ENCODE peak calls at places on chromosomes 4 and X, in ten cellular contexts. E, Q, C, J, O, D, A, V, S and U are unnamed samples.

GRCh38 chr4:11050766-11051165 is 366.2 kb upstream of the CLNK start:
- DNase-seq in C (no peak), Q (no peak), O (no peak), J (no peak), S (no peak), D (no peak), V (no peak), E (no peak), A (no peak), U (no peak)

GRCh38 chrX:11137543-11138139 is 26.5 kb downstream of the HCCS start:
- DNase-seq in E (no peak), J (peak; percentile 47), Q (peak; percentile 5), S (no peak), A (no peak), O (peak; percentile 13), V (no peak), C (no peak), D (no peak), U (peak; percentile 6)

GRCh38 chr4:104815593-104816156 is 321.0 kb upstream of the CXXC4 start:
- DNase-seq in Q (no peak), C (no peak), A (no peak), E (no peak), J (peak; percentile 4), S (no peak), V (no peak), O (peak; percentile 34), D (peak; percentile 11), U (no peak)

GRCh38 chrX:14243823-14244222 is 214.1 kb upstream of the GEMIN8 start:
- DNase-seq in S (no peak), D (no peak), V (peak; percentile 51), A (no peak), O (no peak), J (no peak), Q (peak; percentile 43), E (no peak), C (no peak), U (no peak)

GRCh38 chr4:138672393-138672976 is 343.1 kb upstream of the NOCT start:
- DNase-seq in A (no peak), O (no peak), D (no peak), C (no peak), E (no peak), J (no peak), V (no peak), Q (no peak), S (no peak), U (no peak)

GRCh38 chr4:132227349-132228165 is 921.5 kb upstream of the PCDH10 start:
- DNase-seq in D (peak; percentile 9), S (peak; percentile 26), A (peak; percentile 1), Q (peak; percentile 88), O (peak; percentile 43), E (no peak), C (peak; percentile 55), J (no peak), V (no peak), U (no peak)

GRCh38 chr4:23728393-23728792 is 161.5 kb downstream of the PPARGC1A start:
- DNase-seq in D (peak; percentile 1), V (no peak), Q (no peak), S (no peak), O (peak; percentile 99), J (no peak), A (peak; percentile 1), E (no peak), C (no peak), U (no peak)

GRCh38 chrX:19799319-19800182 is 87.8 kb downstream of the SH3KBP1 start:
- DNase-seq in V (no peak), E (no peak), O (peak; percentile 69), S (no peak), D (no peak), Q (no peak), C (no peak), A (no peak), J (peak; percentile 61), U (no peak)

GRCh38 chrX:1507511-1508463 is 29.2 kb downstream of the P2RY8 start:
- DNase-seq in E (no peak), O (no peak), C (no peak), V (peak; percentile 76), S (no peak), D (peak; percentile 15), Q (no peak), J (no peak), A (no peak), U (no peak)

GRCh38 chr4:5976431-5976830 is 41.8 kb downstream of the C4orf50 start:
- DNase-seq in Q (no peak), A (no peak), V (no peak), J (no peak), D (no peak), S (no peak), E (no peak), O (no peak), C (no peak), U (no peak)

DNA sequence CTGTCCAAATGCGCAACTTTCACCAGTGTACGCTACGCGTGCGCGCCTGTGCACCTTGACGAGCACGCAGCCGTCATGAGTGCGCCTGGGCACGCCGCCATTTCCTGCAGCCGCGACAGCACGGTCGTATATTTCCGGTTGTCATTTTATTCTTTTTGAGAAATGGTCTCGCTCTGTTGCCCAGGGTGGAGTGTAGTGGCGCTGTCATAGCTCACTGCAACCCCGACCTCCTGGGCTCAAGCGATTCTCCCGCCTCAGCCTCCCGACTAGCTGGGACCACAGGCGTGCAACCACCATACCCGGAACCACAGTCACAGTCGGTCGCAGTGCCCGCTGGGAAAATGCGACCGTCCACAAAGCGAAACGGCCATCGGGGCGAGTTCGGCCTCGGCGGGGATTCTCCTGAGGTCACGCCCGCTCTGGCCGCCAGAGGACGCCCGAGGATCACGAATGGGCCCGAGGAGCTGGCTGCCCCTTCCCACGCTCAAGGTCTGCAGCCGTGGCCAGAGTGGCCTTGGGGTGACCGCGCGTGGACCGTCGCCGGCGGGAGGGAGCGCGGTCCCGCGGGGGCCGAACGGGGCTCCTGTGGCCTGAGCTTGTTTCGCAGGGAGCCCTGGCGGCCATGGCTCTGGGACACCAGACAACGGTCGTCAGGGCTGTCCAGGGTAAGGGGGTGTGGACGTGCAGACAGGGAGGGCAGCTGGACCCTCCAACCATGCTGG is 23.7 kb upstream of the PNMA3 start:
- DNase-seq in D (peak; percentile 18), O (peak; percentile 24), J (peak; percentile 50), S (peak; percentile 42), C (peak; percentile 67), V (peak; percentile 95), Q (peak; percentile 69), E (no peak), A (peak; percentile 77), U (peak; percentile 54)
- TF ChIP-seq CTCF in D (peak; percentile 48), O (peak; percentile 56), J (peak; percentile 75), S (peak; percentile 55), C (peak; percentile 64), V (peak; percentile 79), Q (peak; percentile 74), E (peak; percentile 67), A (peak; percentile 80), U (peak; percentile 65)

GRCh38 chr4:124632439-124632838 is 80.1 kb downstream of the ANKRD50 start:
- DNase-seq in D (no peak), S (no peak), Q (no peak), A (no peak), J (no peak), O (no peak), C (no peak), E (no peak), V (no peak), U (no peak)
- H3K4me1 ChIP-seq in D (peaks cover 22% of the 10 kb centered on the region), S (peaks cover 7% of the 10 kb centered on the region), Q (peaks cover 43% of the 10 kb centered on the region), A (peaks cover 24% of the 10 kb centered on the region), J (no peaks in the 10 kb centered on the region), O (no peaks in the 10 kb centered on the region), C (peaks cover 10% of the 10 kb centered on the region), E (peaks cover 4% of the 10 kb centered on the region), V (no peaks in the 10 kb centered on the region), U (peaks cover 10% of the 10 kb centered on the region)

DNA sequence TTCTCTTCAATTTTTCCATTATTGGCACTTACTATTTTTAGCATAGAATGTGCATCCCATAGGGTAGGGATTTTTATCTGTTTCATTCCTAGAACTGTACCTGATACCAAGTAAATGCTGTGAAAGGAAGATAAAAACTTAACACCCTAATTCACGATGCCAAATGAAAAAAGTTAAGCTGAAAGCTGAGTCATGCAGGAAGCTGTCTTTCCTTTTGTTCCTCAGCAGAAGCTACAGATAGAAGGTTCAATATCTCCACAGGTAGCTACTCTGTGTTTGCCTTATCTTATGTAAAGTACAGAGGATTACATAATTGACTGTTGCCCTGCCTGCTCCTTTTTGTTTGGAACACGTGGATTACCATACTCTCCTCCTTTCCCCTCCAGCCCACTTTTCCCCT is 77.0 kb downstream of the LRP2BP start:
- DNase-seq in J (no peak), V (no peak), D (no peak), S (no peak), O (peak; percentile 37), A (no peak), Q (peak; percentile 66), C (no peak), E (no peak), U (no peak)
- H3K4me3 ChIP-seq in J (no peak overlapping the region), V (no peak overlapping the region), D (no peak overlapping the region), S (no peak overlapping the region), O (no peak overlapping the region), A (no peak overlapping the region), Q (peak overlapping the region; percentile 19), C (no peak overlapping the region), E (no peak overlapping the region), U (no peak overlapping the region)

DNA sequence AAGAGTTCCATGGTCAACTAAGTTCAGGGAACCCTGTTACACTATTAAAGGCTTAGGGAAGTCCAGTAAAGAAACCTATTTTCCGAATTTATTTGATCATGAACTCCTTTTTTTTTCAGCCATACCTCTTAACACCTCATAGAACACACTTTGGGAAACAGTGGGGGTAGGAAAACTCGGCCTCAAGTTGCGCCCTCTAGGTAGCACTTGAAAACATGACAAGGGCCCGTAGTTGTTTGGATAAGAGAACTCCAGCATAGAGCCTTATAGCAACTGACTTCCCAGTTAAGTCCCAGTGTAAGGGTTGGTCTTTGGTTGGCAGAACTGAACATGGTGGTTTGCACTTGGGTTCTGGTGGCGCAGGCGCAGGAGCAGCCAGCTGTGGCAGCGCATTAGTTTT is 14.4 kb downstream of the OGT start:
- DNase-seq in D (no peak), C (no peak), O (no peak), A (no peak), V (no peak), J (no peak), E (no peak), S (no peak), Q (no peak), U (no peak)
- TF ChIP-seq CTCF in D (no peak), C (no peak), O (no peak), A (no peak), V (no peak), J (peak; percentile 21), E (no peak), S (no peak), Q (peak; percentile 7), U (no peak)